ENCODE peak calls at places on chromosomes 5 and 9, in seven cellular contexts. One of them, this sample, is unnamed.

GRCh38 chr9:134325096-134325812 is 1.0 kb upstream of the RXRA start:
- DNase-seq in GM12878: no peak
- DNase-seq in A549: peak; percentile 54
- DNase-seq in SK-N-SH: no peak
- DNase-seq in IMR-90: peak; percentile 49
- DNase-seq in HepG2: no peak
- DNase-seq in K562: peak; percentile 63
- DNase-seq in this sample: no peak

GRCh38 chr9:76891874-76892273 is 14.0 kb downstream of the PRUNE2 start:
- DNase-seq in A549: no peak
- DNase-seq in GM12878: no peak
- DNase-seq in IMR-90: no peak
- DNase-seq in K562: no peak
- DNase-seq in SK-N-SH: no peak
- DNase-seq in HepG2: no peak
- DNase-seq in this sample: no peak

GRCh38 chr5:146704949-146705665 is 173.4 kb downstream of the PPP2R2B start:
- DNase-seq in HepG2: no peak
- DNase-seq in IMR-90: no peak
- DNase-seq in GM12878: no peak
- DNase-seq in A549: no peak
- DNase-seq in K562: no peak
- DNase-seq in SK-N-SH: no peak
- DNase-seq in this sample: no peak

GRCh38 chr5:16179511-16179935 is at the start of gene MARCHF11:
- DNase-seq in A549: no peak
- DNase-seq in K562: no peak
- DNase-seq in SK-N-SH: peak; percentile 92
- DNase-seq in HepG2: no peak
- DNase-seq in GM12878: no peak
- DNase-seq in IMR-90: no peak
- DNase-seq in this sample: no peak

GRCh38 chr9:111482656-111483418 is 1.3 kb downstream of the ECPAS start:
- DNase-seq in GM12878: no peak
- DNase-seq in K562: peak; percentile 89
- DNase-seq in SK-N-SH: peak; percentile 83
- DNase-seq in A549: peak; percentile 65
- DNase-seq in IMR-90: peak; percentile 55
- DNase-seq in HepG2: peak; percentile 57
- DNase-seq in this sample: peak; percentile 86

GRCh38 chr9:131423171-131423581 is 29.3 kb downstream of the PRRC2B start:
- DNase-seq in IMR-90: peak; percentile 91
- DNase-seq in A549: peak; percentile 58
- DNase-seq in HepG2: no peak
- DNase-seq in GM12878: peak; percentile 20
- DNase-seq in K562: no peak
- DNase-seq in SK-N-SH: peak; percentile 84
- DNase-seq in this sample: no peak

GRCh38 chr5:37841223-37841622 is 1.4 kb upstream of the GDNF start:
- DNase-seq in A549: no peak
- DNase-seq in GM12878: no peak
- DNase-seq in K562: no peak
- DNase-seq in IMR-90: no peak
- DNase-seq in HepG2: no peak
- DNase-seq in SK-N-SH: no peak
- DNase-seq in this sample: no peak

GRCh38 chr5:83542839-83543238 is 71.3 kb downstream of the VCAN start:
- DNase-seq in GM12878: no peak
- DNase-seq in IMR-90: no peak
- DNase-seq in A549: no peak
- DNase-seq in SK-N-SH: no peak
- DNase-seq in K562: no peak
- DNase-seq in HepG2: no peak
- DNase-seq in this sample: no peak

GRCh38 chr5:100772011-100772410 is 131.1 kb downstream of the ST8SIA4 start:
- DNase-seq in A549: no peak
- DNase-seq in GM12878: no peak
- DNase-seq in IMR-90: no peak
- DNase-seq in SK-N-SH: no peak
- DNase-seq in K562: no peak
- DNase-seq in HepG2: no peak
- DNase-seq in this sample: no peak

GRCh38 chr5:143922718-143923117 is 110.8 kb downstream of the HMHB1 start:
- DNase-seq in A549: no peak
- DNase-seq in HepG2: no peak
- DNase-seq in GM12878: no peak
- DNase-seq in K562: no peak
- DNase-seq in IMR-90: peak; percentile 65
- DNase-seq in SK-N-SH: no peak
- DNase-seq in this sample: no peak

GRCh38 chr5:143916441-143916840 is 104.5 kb downstream of the HMHB1 start:
- DNase-seq in A549: no peak
- DNase-seq in K562: no peak
- DNase-seq in HepG2: no peak
- DNase-seq in SK-N-SH: no peak
- DNase-seq in IMR-90: no peak
- DNase-seq in GM12878: no peak
- DNase-seq in this sample: no peak

GRCh38 chr5:143921525-143922311 is 109.8 kb downstream of the HMHB1 start:
- DNase-seq in IMR-90: peak; percentile 85
- DNase-seq in HepG2: no peak
- DNase-seq in GM12878: no peak
- DNase-seq in A549: peak; percentile 44
- DNase-seq in K562: no peak
- DNase-seq in SK-N-SH: no peak
- DNase-seq in this sample: no peak

GRCh38 chr5:143920772-143921171 is 108.8 kb downstream of the HMHB1 start:
- DNase-seq in SK-N-SH: no peak
- DNase-seq in K562: no peak
- DNase-seq in IMR-90: peak; percentile 75
- DNase-seq in HepG2: no peak
- DNase-seq in A549: no peak
- DNase-seq in GM12878: no peak
- DNase-seq in this sample: no peak

DNA sequence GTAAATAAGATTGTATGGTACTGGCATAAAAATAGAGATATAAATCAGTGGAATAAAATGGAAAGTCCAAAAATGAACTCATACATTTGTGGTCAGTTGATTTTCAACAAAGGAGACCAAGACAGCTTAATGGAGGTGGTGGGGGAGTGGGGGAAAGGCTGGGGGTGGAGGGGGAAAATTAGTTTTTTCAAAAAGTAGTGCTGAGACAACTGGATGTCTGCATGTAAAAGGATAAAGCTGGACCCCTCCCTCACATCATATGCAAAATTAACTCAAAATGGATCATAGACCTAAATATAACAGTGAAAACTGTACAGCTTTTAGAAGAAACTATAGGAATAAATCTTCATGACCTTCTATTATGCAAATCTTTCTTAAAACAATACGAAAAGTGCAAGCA is 107.0 kb downstream of the HMHB1 start:
- DNase-seq in HepG2: no peak
- DNase-seq in A549: no peak
- DNase-seq in K562: no peak
- DNase-seq in SK-N-SH: no peak
- DNase-seq in GM12878: no peak
- DNase-seq in IMR-90: no peak
- DNase-seq in this sample: no peak
- TF ChIP-seq RFX5 in HepG2: no peak
- TF ChIP-seq RFX5 in A549: no peak
- TF ChIP-seq RFX5 in K562: no peak
- TF ChIP-seq RFX5 in SK-N-SH: no peak
- TF ChIP-seq RFX5 in GM12878: no peak
- TF ChIP-seq RFX5 in IMR-90: no peak
- TF ChIP-seq RFX5 in this sample: no peak

DNA sequence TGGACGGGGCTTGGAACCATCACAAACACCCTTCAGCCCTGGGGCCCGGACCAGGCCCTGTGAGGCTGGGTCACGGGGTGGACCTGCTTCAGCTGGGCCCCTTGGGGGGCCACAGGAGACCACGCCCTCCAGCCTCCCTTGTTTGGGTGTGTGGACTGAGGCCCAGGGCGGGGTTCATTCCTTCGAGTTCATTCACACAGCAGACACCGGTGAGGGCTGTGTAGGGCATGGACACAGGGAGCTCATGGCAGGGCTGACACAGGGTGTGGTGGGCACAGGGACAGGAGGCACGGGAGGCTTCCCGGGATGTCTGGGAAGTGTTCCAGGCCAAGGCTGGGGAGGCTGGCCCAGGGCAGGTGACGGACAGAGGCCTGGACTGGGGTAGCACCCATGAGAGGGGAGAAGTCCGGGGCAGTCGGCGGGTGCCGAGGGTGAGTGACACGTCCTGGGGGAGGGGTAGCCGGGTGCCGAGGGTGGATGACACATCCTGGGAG is 8.9 kb downstream of the DNLZ start:
- DNase-seq in HepG2: no peak
- DNase-seq in IMR-90: peak; percentile 27
- DNase-seq in GM12878: no peak
- DNase-seq in K562: peak; percentile 31
- DNase-seq in A549: peak; percentile 23
- DNase-seq in SK-N-SH: no peak
- DNase-seq in this sample: no peak
- TF ChIP-seq RFX5 in HepG2: no peak
- TF ChIP-seq RFX5 in IMR-90: no peak
- TF ChIP-seq RFX5 in GM12878: no peak
- TF ChIP-seq RFX5 in K562: no peak
- TF ChIP-seq RFX5 in A549: no peak
- TF ChIP-seq RFX5 in SK-N-SH: no peak
- TF ChIP-seq RFX5 in this sample: no peak

DNA sequence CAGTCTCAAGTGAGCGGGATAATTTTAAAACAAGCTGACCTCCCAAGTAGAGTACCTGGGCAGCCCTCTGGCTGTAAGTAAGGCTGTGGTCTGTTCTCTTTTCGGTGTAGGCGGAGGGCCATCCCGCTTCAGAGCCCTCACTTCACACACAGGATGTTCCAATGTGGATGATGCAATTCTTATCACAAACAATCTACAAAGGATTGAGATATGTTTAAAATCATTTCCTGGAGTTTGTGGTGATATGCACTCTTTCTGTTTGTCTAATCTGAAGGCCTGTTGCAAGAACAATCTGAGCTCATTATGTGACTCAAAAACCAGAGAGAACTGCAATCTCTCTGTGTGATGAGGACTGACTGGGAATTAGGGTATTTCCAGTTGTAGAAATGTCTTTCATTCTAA is 42.5 kb downstream of the ITGA2 start:
- DNase-seq in SK-N-SH: peak; percentile 7
- DNase-seq in HepG2: peak; percentile 89
- DNase-seq in A549: peak; percentile 49
- DNase-seq in GM12878: no peak
- DNase-seq in K562: no peak
- DNase-seq in IMR-90: peak; percentile 98
- DNase-seq in this sample: no peak
- TF ChIP-seq RFX5 in SK-N-SH: no peak
- TF ChIP-seq RFX5 in HepG2: no peak
- TF ChIP-seq RFX5 in A549: no peak
- TF ChIP-seq RFX5 in GM12878: no peak
- TF ChIP-seq RFX5 in K562: no peak
- TF ChIP-seq RFX5 in IMR-90: no peak
- TF ChIP-seq RFX5 in this sample: no peak

GRCh38 chr5:160312139-160312959 is at the start of gene CCNJL:
- DNase-seq in HepG2: peak; percentile 52
- DNase-seq in SK-N-SH: peak; percentile 100
- DNase-seq in GM12878: no peak
- DNase-seq in IMR-90: peak; percentile 44
- DNase-seq in K562: peak; percentile 12
- DNase-seq in A549: peak; percentile 86
- DNase-seq in this sample: no peak
- TF ChIP-seq RFX5 in HepG2: no peak
- TF ChIP-seq RFX5 in SK-N-SH: no peak
- TF ChIP-seq RFX5 in GM12878: no peak
- TF ChIP-seq RFX5 in IMR-90: no peak
- TF ChIP-seq RFX5 in K562: no peak
- TF ChIP-seq RFX5 in A549: no peak
- TF ChIP-seq RFX5 in this sample: no peak

GRCh38 chr5:180083529-180084060 is 12.0 kb upstream of the RNF130 start:
- DNase-seq in IMR-90: no peak
- DNase-seq in SK-N-SH: no peak
- DNase-seq in K562: no peak
- DNase-seq in HepG2: no peak
- DNase-seq in A549: no peak
- DNase-seq in GM12878: no peak
- DNase-seq in this sample: no peak

GRCh38 chr5:180085837-180086236 is 14.3 kb upstream of the RNF130 start:
- DNase-seq in K562: peak; percentile 45
- DNase-seq in IMR-90: no peak
- DNase-seq in SK-N-SH: no peak
- DNase-seq in A549: no peak
- DNase-seq in GM12878: no peak
- DNase-seq in HepG2: no peak
- DNase-seq in this sample: no peak

GRCh38 chr5:180082633-180083420 is 11.3 kb upstream of the RNF130 start:
- DNase-seq in IMR-90: no peak
- DNase-seq in A549: no peak
- DNase-seq in HepG2: no peak
- DNase-seq in GM12878: no peak
- DNase-seq in SK-N-SH: no peak
- DNase-seq in K562: no peak
- DNase-seq in this sample: peak; percentile 62

GRCh38 chr5:180086816-180087426 is 15.4 kb upstream of the RNF130 start:
- DNase-seq in HepG2: no peak
- DNase-seq in GM12878: no peak
- DNase-seq in K562: peak; percentile 46
- DNase-seq in A549: no peak
- DNase-seq in IMR-90: no peak
- DNase-seq in SK-N-SH: no peak
- DNase-seq in this sample: no peak

GRCh38 chr5:180084638-180085561 is 13.3 kb upstream of the RNF130 start:
- DNase-seq in SK-N-SH: peak; percentile 53
- DNase-seq in GM12878: no peak
- DNase-seq in K562: peak; percentile 63
- DNase-seq in A549: no peak
- DNase-seq in HepG2: peak; percentile 32
- DNase-seq in IMR-90: no peak
- DNase-seq in this sample: peak; percentile 51
- TF ChIP-seq RFX5 in SK-N-SH: no peak
- TF ChIP-seq RFX5 in GM12878: no peak
- TF ChIP-seq RFX5 in K562: no peak
- TF ChIP-seq RFX5 in A549: no peak
- TF ChIP-seq RFX5 in HepG2: no peak
- TF ChIP-seq RFX5 in IMR-90: no peak
- TF ChIP-seq RFX5 in this sample: no peak

DNA sequence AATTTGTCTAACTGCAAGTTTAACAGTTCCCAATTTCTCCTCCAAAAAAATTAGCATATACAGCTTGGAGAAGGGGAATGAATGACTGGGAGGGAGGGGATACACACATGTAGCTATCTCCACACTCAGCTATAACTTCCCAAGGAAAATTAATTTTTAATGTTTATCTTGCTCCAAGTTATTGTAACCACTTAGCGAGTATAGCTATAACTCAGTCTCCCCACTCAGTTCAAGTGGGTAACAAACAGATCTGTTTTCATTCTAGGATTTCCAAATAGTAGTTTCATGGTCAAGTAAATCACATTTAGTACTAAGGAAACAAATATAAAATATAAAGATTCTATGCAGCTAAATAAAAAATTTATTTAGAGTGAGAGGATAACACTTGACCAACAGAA is 10.0 kb upstream of the NFIB start:
- DNase-seq in A549: no peak
- DNase-seq in K562: no peak
- DNase-seq in GM12878: no peak
- DNase-seq in IMR-90: no peak
- DNase-seq in SK-N-SH: no peak
- DNase-seq in HepG2: no peak
- DNase-seq in this sample: no peak
- TF ChIP-seq RFX5 in A549: no peak
- TF ChIP-seq RFX5 in K562: no peak
- TF ChIP-seq RFX5 in GM12878: no peak
- TF ChIP-seq RFX5 in IMR-90: no peak
- TF ChIP-seq RFX5 in SK-N-SH: no peak
- TF ChIP-seq RFX5 in HepG2: no peak
- TF ChIP-seq RFX5 in this sample: no peak